ENCODE peak calls at places on chromosomes 16 and 17, in nine cellular contexts. S, K, E, P, B, T, Q, W and F are unnamed samples.

GRCh38 chr17:64024781-64025731 is 4.6 kb upstream of the ICAM2 start:
- DNase-seq in W (peak), B (no peak), P (no peak), Q (no peak), K (no peak), T (no peak), S (peak), E (no peak), F (no peak)

GRCh38 chr16:80176114-80176513 is 364.7 kb upstream of the DYNLRB2 start:
- DNase-seq in E (no peak), T (no peak), K (no peak), S (no peak), Q (peak), B (no peak), W (no peak), P (no peak), F (no peak)

GRCh38 chr17:74325743-74326379 is at the start of gene KIF19:
- DNase-seq in P (peak), Q (no peak), B (peak), E (peak), T (peak), S (peak), W (peak), K (peak), F (no peak)

GRCh38 chr16:17768257-17768656 is 297.5 kb upstream of the XYLT1 start:
- DNase-seq in Q (no peak), P (no peak), S (no peak), E (no peak), K (no peak), B (no peak), W (no peak), T (no peak), F (no peak)

GRCh38 chr16:87210949-87211348 is 106.2 kb downstream of the C16orf95 start:
- DNase-seq in K (no peak), P (no peak), T (no peak), B (no peak), E (no peak), S (no peak), W (no peak), Q (peak), F (no peak)

GRCh38 chr17:34365340-34365739 is 2.3 kb upstream of the CCL1 start:
- DNase-seq in S (peak), P (no peak), K (no peak), Q (no peak), T (no peak), E (no peak), B (no peak), W (no peak), F (no peak)

GRCh38 chr16:58105619-58106018 is 23.6 kb downstream of the CFAP20 start:
- DNase-seq in E (no peak), P (peak), S (no peak), T (no peak), B (no peak), Q (no peak), K (no peak), W (no peak), F (no peak)

GRCh38 chr16:74650966-74651567 is 15.6 kb downstream of the RFWD3 start:
- DNase-seq in S (no peak), E (no peak), Q (no peak), T (peak), W (no peak), P (no peak), K (no peak), B (peak), F (peak)

GRCh38 chr16:15482068-15482747 is 47.8 kb downstream of the BMERB1 start:
- DNase-seq in Q (peak), W (peak), P (no peak), K (no peak), T (no peak), S (peak), B (peak), E (no peak), F (no peak)

GRCh38 chr17:40646791-40647548 is 648 bp downstream of the SMARCE1 start:
- DNase-seq in K (no peak), W (no peak), T (peak), B (no peak), P (no peak), E (no peak), S (no peak), Q (no peak), F (no peak)

GRCh38 chr17:73142763-73143395 is 21.9 kb upstream of the SSTR2 start:
- DNase-seq in B (no peak), E (no peak), Q (no peak), W (no peak), K (no peak), S (no peak), P (no peak), T (no peak), F (no peak)

GRCh38 chr17:14374268-14374667 is 73.4 kb downstream of the HS3ST3B1 start:
- DNase-seq in Q (no peak), P (no peak), W (no peak), S (no peak), K (no peak), E (no peak), B (no peak), T (no peak), F (no peak)

GRCh38 chr16:68985855-68986254 is 119.6 kb upstream of the HAS3 start:
- DNase-seq in Q (peak), B (no peak), P (no peak), W (no peak), K (no peak), E (no peak), S (no peak), T (no peak), F (no peak)

GRCh38 chr17:63434951-63435571 is 11.0 kb downstream of the CYB561 start:
- DNase-seq in B (peak), Q (peak), S (peak), K (peak), T (no peak), W (peak), P (peak), E (peak), F (no peak)

GRCh38 chr16:74601131-74601871 is 5.6 kb downstream of the GLG1 start:
- DNase-seq in S (no peak), K (peak), T (no peak), B (no peak), P (peak), E (peak), W (peak), Q (no peak), F (no peak)

GRCh38 chr17:56112086-56112485 is 41.2 kb upstream of the ANKFN1 start:
- DNase-seq in P (no peak), K (no peak), Q (no peak), S (no peak), T (no peak), E (no peak), W (no peak), B (no peak), F (no peak)

GRCh38 chr17:80443916-80444708 is 29.1 kb downstream of the ENDOV start:
- DNase-seq in S (peak), Q (no peak), K (no peak), E (no peak), W (no peak), B (peak), T (peak), P (no peak), F (no peak)

GRCh38 chr16:31471875-31472558 is at the start of gene TGFB1I1:
- DNase-seq in P (peak), W (peak), T (peak), S (peak), K (no peak), E (no peak), B (no peak), Q (peak), F (peak)

GRCh38 chr16:14194706-14195105 is 123.6 kb downstream of the MRTFB start:
- DNase-seq in P (no peak), S (no peak), Q (no peak), B (no peak), K (peak), E (no peak), W (no peak), T (no peak), F (no peak)

GRCh38 chr16:17070882-17071592 is 399.7 kb downstream of the XYLT1 start:
- DNase-seq in P (no peak), Q (peak), K (peak), S (peak), T (peak), E (peak), B (peak), W (peak), F (no peak)

GRCh38 chr16:11329080-11329491 is 16.2 kb upstream of the RMI2 start:
- DNase-seq in K (no peak), W (no peak), B (peak), E (no peak), T (peak), Q (no peak), P (no peak), S (peak), F (no peak)

GRCh38 chr16:8885674-8886592 is 3.8 kb downstream of the LITAFD start:
- DNase-seq in B (no peak), K (no peak), P (peak), S (peak), T (peak), E (no peak), W (no peak), Q (no peak), F (no peak)

GRCh38 chr17:73249700-73250099 is 12.0 kb downstream of the CPSF4L start:
- DNase-seq in K (no peak), Q (no peak), P (no peak), W (no peak), S (no peak), E (no peak), T (no peak), B (no peak), F (no peak)

GRCh38 chr17:29933379-29933778 is 3.4 kb upstream of the SSH2 start:
- DNase-seq in Q (peak), K (no peak), W (no peak), E (no peak), T (peak), B (peak), S (peak), P (no peak), F (no peak)

GRCh38 chr17:81378941-81379511 is 16.2 kb upstream of the BAHCC1 start:
- DNase-seq in K (no peak), P (no peak), E (no peak), Q (no peak), T (no peak), B (no peak), W (no peak), S (peak), F (no peak)

GRCh38 chr16:9107025-9107970 is 15.9 kb downstream of the HAPSTR1 start:
- DNase-seq in P (no peak), Q (no peak), E (no peak), K (no peak), T (no peak), S (no peak), W (no peak), B (no peak), F (no peak)

GRCh38 chr16:56274369-56274768 is 83.1 kb downstream of the GNAO1 start:
- DNase-seq in P (no peak), T (no peak), W (no peak), E (no peak), Q (no peak), B (no peak), S (no peak), K (no peak), F (no peak)

GRCh38 chr17:691423-691822 is 23.2 kb downstream of the VPS53 start:
- DNase-seq in W (no peak), K (no peak), T (no peak), B (no peak), Q (peak), S (no peak), E (no peak), P (no peak), F (no peak)

GRCh38 chr16:57600048-57600835 is 28.2 kb upstream of the ADGRG1 start:
- DNase-seq in W (peak), P (peak), Q (peak), T (peak), K (no peak), S (peak), B (peak), E (no peak), F (no peak)

GRCh38 chr16:50821586-50821985 is 79.7 kb downstream of the CYLD start:
- DNase-seq in K (no peak), S (no peak), Q (peak), P (no peak), W (no peak), T (no peak), B (peak), E (no peak), F (no peak)

GRCh38 chr17:65850486-65850885 is 289.0 kb upstream of the AXIN2 start:
- DNase-seq in P (no peak), B (no peak), E (no peak), Q (peak), T (no peak), W (no peak), S (no peak), K (no peak), F (no peak)

GRCh38 chr17:70254735-70255460 is 85.6 kb downstream of the KCNJ2 start:
- DNase-seq in T (no peak), B (no peak), P (no peak), W (no peak), Q (no peak), E (no peak), K (no peak), S (no peak), F (no peak)

GRCh38 chr17:83057793-83058477 is 21.5 kb upstream of the METRNL start:
- DNase-seq in P (no peak), B (no peak), K (no peak), T (peak), Q (no peak), W (no peak), E (no peak), S (peak), F (peak)

GRCh38 chr17:27541326-27542023 is 85.2 kb downstream of the KSR1 start:
- DNase-seq in P (no peak), S (no peak), K (no peak), W (no peak), B (no peak), E (no peak), Q (no peak), T (no peak), F (no peak)

GRCh38 chr17:68719431-68719830 is 118.3 kb upstream of the FAM20A start:
- DNase-seq in T (no peak), W (no peak), B (no peak), K (no peak), S (no peak), E (no peak), P (no peak), Q (no peak), F (no peak)

GRCh38 chr17:47802341-47803022 is 19.1 kb downstream of the OSBPL7 start:
- DNase-seq in K (peak), W (peak), B (peak), S (peak), T (peak), P (no peak), Q (peak), E (peak), F (no peak)

GRCh38 chr16:51994597-51994996 is 552.3 kb downstream of the TOX3 start:
- DNase-seq in B (peak), P (no peak), K (no peak), W (peak), Q (peak), S (no peak), T (no peak), E (no peak), F (no peak)

GRCh38 chr17:1765576-1765975 is 3.7 kb downstream of the SERPINF1 start:
- DNase-seq in W (no peak), E (no peak), P (no peak), Q (no peak), T (no peak), S (no peak), K (no peak), B (no peak), F (no peak)

GRCh38 chr17:1773755-1774181 is 11.9 kb downstream of the SERPINF1 start:
- DNase-seq in Q (no peak), W (no peak), E (no peak), S (no peak), B (no peak), K (no peak), T (no peak), P (no peak), F (no peak)

GRCh38 chr17:1766382-1767135 is 4.7 kb downstream of the SERPINF1 start:
- DNase-seq in P (no peak), B (no peak), W (no peak), Q (no peak), T (no peak), K (no peak), S (peak), E (no peak), F (no peak)

GRCh38 chr17:1767358-1767757 is 5.5 kb downstream of the SERPINF1 start:
- DNase-seq in Q (no peak), T (no peak), W (no peak), K (no peak), S (no peak), E (no peak), B (no peak), P (no peak), F (no peak)

DNA sequence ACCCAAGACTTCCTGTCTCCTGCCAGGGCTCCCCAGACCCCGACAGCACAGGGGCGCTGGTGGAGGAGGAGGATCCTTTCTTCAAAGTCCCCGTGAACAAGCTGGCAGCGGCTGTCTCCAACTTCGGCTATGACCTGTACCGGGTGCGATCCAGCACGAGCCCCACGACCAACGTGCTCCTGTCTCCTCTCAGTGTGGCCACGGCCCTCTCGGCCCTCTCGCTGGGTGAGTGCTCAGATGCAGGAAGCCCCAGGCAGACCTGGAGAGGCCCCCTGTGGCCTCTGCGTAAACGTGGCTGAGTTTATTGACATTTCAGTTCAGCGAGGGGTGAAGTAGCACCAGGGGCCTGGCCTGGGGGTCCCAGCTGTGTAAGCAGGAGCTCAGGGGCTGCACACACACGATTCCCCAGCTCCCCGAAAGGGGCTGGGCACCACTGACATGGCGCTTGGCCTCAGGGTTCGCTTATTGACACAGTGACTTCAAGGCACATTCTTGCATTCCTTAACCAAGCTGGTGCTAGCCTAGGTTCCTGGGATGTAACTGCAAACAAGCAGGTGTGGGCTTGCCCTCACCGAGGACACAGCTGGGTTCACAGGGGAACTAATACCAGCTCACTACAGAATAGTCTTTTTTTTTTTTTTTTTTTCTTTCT is 8.1 kb downstream of the SERPINF1 start:
- DNase-seq in K (peak), P (no peak), Q (peak), T (no peak), B (no peak), S (peak), E (no peak), W (no peak), F (no peak)
- H3K4me3 ChIP-seq in K (no peak), P (no peak), Q (no peak), T (no peak), B (no peak), S (no peak), E (peak), W (no peak), F (no peak)

DNA sequence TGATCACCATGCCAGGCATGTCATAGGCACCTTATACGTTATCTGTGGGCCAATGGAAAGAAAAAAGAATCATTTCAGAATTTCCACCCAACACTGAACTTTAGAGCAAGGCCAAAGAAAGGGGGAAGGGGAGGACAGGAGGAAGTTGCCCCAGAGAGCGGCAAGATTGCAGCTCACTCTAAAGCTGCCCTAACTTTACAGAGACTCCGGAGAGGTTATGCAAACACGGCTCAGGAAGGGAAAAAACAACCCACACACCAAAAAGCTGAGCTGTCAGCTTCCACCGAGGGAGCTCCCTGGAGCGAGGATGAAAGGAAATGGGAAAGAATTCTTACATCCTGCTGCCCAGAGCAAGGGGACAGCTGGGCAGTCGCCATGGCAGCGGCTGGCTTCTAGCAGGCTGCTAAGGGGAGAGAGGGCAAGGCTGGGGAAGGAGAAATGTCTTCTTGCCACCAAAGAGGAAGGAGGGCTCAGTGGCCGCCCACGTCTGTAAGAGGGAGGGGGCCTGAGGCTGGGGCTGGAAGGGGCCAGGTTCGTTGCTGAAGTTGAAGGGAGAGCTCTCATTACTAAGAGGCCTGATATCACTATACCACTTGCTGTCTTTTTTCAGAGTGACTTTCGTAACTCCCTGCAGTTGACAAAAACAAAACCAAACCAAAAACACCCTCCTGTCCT is 18.2 kb downstream of the COTL1 start:
- DNase-seq in T (peak), P (peak), B (peak), Q (peak), E (no peak), W (peak), K (no peak), S (peak), F (peak)
- H3K4me3 ChIP-seq in T (peak), P (no peak), B (peak), Q (no peak), E (peak), W (no peak), K (peak), S (peak), F (peak)

GRCh38 chr16:1413684-1414531 is 596 bp downstream of the UNKL start:
- DNase-seq in W (peak), B (peak), T (peak), E (peak), S (peak), P (peak), K (peak), Q (peak), F (no peak)
- H3K4me3 ChIP-seq in W (peak), B (peak), T (peak), E (peak), S (peak), P (peak), K (peak), Q (peak), F (peak)

GRCh38 chr16:22333457-22333994 is 36.3 kb downstream of the POLR3E start:
- DNase-seq in W (no peak), T (no peak), P (no peak), Q (no peak), S (no peak), E (no peak), B (no peak), K (no peak), F (no peak)

GRCh38 chr16:22327446-22327775 is 30.2 kb downstream of the POLR3E start:
- DNase-seq in E (no peak), K (no peak), W (no peak), B (no peak), T (no peak), S (no peak), Q (no peak), P (no peak), F (no peak)

GRCh38 chr16:22328081-22328725 is 31.0 kb downstream of the POLR3E start:
- DNase-seq in Q (no peak), W (no peak), K (no peak), P (no peak), B (no peak), S (no peak), E (no peak), T (no peak), F (no peak)

GRCh38 chr16:22329199-22329695 is 32.0 kb downstream of the POLR3E start:
- DNase-seq in E (no peak), P (no peak), K (no peak), Q (no peak), T (no peak), W (no peak), B (no peak), S (no peak), F (no peak)

DNA sequence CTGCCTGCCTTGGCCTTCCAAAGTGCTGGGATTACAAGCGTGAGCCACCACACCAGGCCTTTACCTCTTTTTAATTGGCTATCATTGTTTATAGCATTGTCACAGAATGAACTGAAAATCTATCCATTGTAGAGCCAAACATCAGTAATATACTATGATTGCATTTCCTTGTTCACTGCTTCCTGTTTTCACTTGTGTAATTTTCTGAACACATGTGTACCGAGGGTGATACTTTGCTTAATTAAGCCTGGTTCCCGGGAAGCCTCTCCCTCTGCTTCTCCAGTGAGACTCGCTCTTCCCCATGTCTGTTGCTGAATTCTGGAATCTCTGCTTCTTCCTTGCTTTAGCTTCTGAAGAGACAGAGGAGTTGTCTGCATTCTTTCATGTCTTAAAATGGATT is 33.1 kb downstream of the POLR3E start:
- DNase-seq in S (no peak), T (no peak), K (no peak), W (no peak), Q (no peak), E (no peak), B (no peak), P (no peak), F (no peak)
- H3K4me3 ChIP-seq in S (no peak), T (no peak), K (no peak), W (no peak), Q (no peak), E (no peak), B (no peak), P (no peak), F (no peak)